ENCODE peak calls at places on chromosome 22, in nine cellular contexts. A is right atrium auricular region; G is adrenal gland; M is CD4-positive, CD25-positive, alpha-beta regulatory T cell; Y is endothelial cell of umbilical vein; P is transverse colon; V is esophagus squamous epithelium; C is bronchial epithelial cell; L is SJSA1. H is an unnamed sample.
A peak's percentile ranks its signal among the peaks of the same experiment; 100 is the strongest.

GRCh38 chr22:46538816-46539163 is 1.4 kb upstream of the CELSR1 start:
- DNase-seq in A (no peak), G (no peak), M (no peak), Y (no peak), P (no peak), V (no peak), C (peak; percentile 72), L (no peak), H (no peak)

GRCh38 chr22:27885977-27886842 is 32.8 kb downstream of the PITPNB start:
- DNase-seq in A (no peak), G (peak; percentile 64), M (peak; percentile 14), Y (peak; percentile 85), P (peak; percentile 39), V (no peak), C (peak; percentile 74), L (peak; percentile 90), H (peak; percentile 91)

GRCh38 chr22:33325232-33326004 is 267.2 kb upstream of the SYN3 start:
- DNase-seq in A (no peak), G (no peak), M (no peak), Y (no peak), P (no peak), V (no peak), C (peak; percentile 21), L (no peak), H (no peak)

GRCh38 chr22:49290711-49291110 is 537.0 kb downstream of the BRD1 start:
- DNase-seq in A (no peak), G (no peak), M (no peak), Y (no peak), P (no peak), V (no peak), C (no peak), L (no peak), H (no peak)

GRCh38 chr22:17368727-17369552 is at the start of gene CECR2:
- DNase-seq in A (peak; percentile 61), G (no peak), M (no peak), Y (no peak), P (peak; percentile 21), V (no peak), C (no peak), L (no peak), H (no peak)

GRCh38 chr22:48897959-48898358 is 929.7 kb downstream of the BRD1 start:
- DNase-seq in A (peak; percentile 23), G (no peak), M (no peak), Y (no peak), P (no peak), V (no peak), C (no peak), L (no peak), H (no peak)

GRCh38 chr22:29156507-29156906 is 49.2 kb upstream of the EMID1 start:
- DNase-seq in A (no peak), G (no peak), M (no peak), Y (no peak), P (no peak), V (no peak), C (no peak), L (peak; percentile 20), H (no peak)

GRCh38 chr22:26981111-26981510 is 323.7 kb downstream of the MIAT start:
- DNase-seq in A (no peak), G (no peak), M (no peak), Y (no peak), P (no peak), V (no peak), C (no peak), L (no peak), H (no peak)

GRCh38 chr22:50583294-50583865 is 731 bp upstream of the CHKB start:
- DNase-seq in A (no peak), G (no peak), M (no peak), Y (no peak), P (no peak), V (no peak), C (no peak), L (no peak), H (no peak)

GRCh38 chr22:35386670-35387288 is 5.9 kb downstream of the HMOX1 start:
- DNase-seq in A (no peak), G (no peak), M (no peak), Y (no peak), P (no peak), V (no peak), C (no peak), L (no peak), H (no peak)

GRCh38 chr22:34414467-34415440 is 494.5 kb upstream of the LARGE1 start:
- DNase-seq in A (no peak), G (peak; percentile 31), M (no peak), Y (no peak), P (peak; percentile 43), V (no peak), C (peak; percentile 61), L (peak; percentile 5), H (no peak)

GRCh38 chr22:43890901-43891331 is 897 bp downstream of the PNPLA5 start:
- DNase-seq in A (no peak), G (no peak), M (no peak), Y (no peak), P (no peak), V (no peak), C (no peak), L (no peak), H (no peak)
- H3K27me3 ChIP-seq in A (peaks cover 12% of the 10 kb centered on the region), G (peaks cover 49% of the 10 kb centered on the region), M (no peaks in the 10 kb centered on the region), Y (peaks cover 16% of the 10 kb centered on the region), P (peaks cover 64% of the 10 kb centered on the region), V (peaks cover 96% of the 10 kb centered on the region), C (peaks cover 16% of the 10 kb centered on the region), L (peaks cover 48% of the 10 kb centered on the region), H (peaks cover 38% of the 10 kb centered on the region)

DNA sequence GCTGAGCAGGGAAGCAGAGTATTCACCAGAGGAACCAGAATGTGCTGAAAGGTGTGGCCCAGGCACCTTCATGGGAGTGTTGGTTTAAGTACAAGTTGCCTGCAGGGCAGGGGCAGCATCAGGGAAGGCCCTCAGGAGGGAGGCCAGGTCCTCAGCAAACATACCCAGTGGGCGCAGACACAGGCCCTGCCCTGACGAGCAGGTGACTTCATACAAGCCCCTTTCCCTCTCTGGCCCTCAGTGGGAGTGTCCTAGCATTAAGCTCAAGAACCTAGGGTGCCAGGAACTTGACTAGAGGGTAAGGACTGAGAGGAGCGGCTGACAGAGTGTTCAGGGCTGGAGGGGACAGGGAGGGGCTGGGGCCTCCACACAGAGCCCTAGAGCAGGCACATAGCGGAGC is 7.5 kb upstream of the CASTOR1 start:
- DNase-seq in A (no peak), G (no peak), M (no peak), Y (no peak), P (no peak), V (no peak), C (no peak), L (no peak), H (no peak)
- H3K4me3 ChIP-seq in A (no peak overlapping the region), G (no peak overlapping the region), M (no peak overlapping the region), Y (no peak overlapping the region), P (no peak overlapping the region), V (no peak overlapping the region), C (no peak overlapping the region), L (no peak overlapping the region), H (no peak overlapping the region)

GRCh38 chr22:42284230-42284591 is 13.8 kb upstream of the TCF20 start:
- DNase-seq in A (no peak), G (no peak), M (no peak), Y (no peak), P (no peak), V (no peak), C (no peak), L (no peak), H (no peak)
- H3K27me3 ChIP-seq in A (peaks cover 7% of the 10 kb centered on the region), G (peaks cover 11% of the 10 kb centered on the region), M (no peaks in the 10 kb centered on the region), Y (peaks cover 25% of the 10 kb centered on the region), P (peaks cover 20% of the 10 kb centered on the region), V (peaks cover 25% of the 10 kb centered on the region), C (peaks cover 11% of the 10 kb centered on the region), L (peaks cover 13% of the 10 kb centered on the region), H (peaks cover 49% of the 10 kb centered on the region)

DNA sequence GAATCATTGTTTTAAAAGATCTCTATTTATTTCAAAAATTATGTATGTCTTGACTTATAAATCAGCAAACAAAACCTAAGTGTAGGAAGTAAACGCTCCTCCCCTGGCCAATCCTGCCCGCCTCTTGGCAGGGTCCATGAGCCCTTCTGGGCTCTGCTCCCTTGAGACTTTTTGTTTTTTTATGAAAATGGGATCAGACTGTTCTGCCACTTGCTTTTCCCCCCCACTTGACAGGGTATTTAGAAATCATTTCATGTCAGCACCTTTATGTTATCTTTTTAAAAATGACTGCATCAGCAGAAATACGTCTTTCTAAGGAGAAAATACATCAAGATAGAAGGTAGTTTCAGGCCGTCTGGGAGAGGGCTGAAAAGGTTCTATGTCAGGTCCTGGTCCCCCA is 35.6 kb downstream of the FBLN1 start:
- DNase-seq in A (no peak), G (no peak), M (no peak), Y (no peak), P (no peak), V (no peak), C (no peak), L (no peak), H (no peak)
- H3K4me3 ChIP-seq in A (no peak overlapping the region), G (no peak overlapping the region), M (no peak overlapping the region), Y (no peak overlapping the region), P (no peak overlapping the region), V (no peak overlapping the region), C (no peak overlapping the region), L (no peak overlapping the region), H (no peak overlapping the region)

GRCh38 chr22:24235315-24235714 is 9.6 kb downstream of the GGT5 start:
- DNase-seq in A (no peak), G (no peak), M (no peak), Y (no peak), P (no peak), V (no peak), C (no peak), L (no peak), H (no peak)
- H3K27me3 ChIP-seq in A (no peaks in the 10 kb centered on the region), G (no peaks in the 10 kb centered on the region), M (no peaks in the 10 kb centered on the region), Y (no peaks in the 10 kb centered on the region), P (no peaks in the 10 kb centered on the region), V (no peaks in the 10 kb centered on the region), C (no peaks in the 10 kb centered on the region), L (no peaks in the 10 kb centered on the region), H (no peaks in the 10 kb centered on the region)

DNA sequence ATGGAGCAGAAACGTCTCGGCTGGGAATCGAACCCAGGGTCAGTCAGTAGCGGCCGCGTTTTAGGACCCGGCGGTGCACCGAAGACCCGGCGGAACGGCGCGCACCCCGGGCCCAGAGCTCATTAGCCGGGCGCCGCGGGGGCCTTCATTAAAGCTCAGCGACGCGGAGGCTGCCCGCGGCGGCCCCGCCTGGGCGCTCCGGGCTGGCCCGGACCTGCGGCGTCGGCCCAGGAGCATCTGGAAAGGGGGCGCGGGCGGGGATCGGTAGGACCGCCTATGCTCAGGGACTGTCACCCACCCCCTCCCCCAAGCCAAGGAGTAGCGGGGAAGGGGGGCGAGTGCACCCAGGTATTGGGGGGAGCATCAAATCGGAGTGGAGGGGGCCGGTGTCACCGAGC is 52.2 kb downstream of the CYTH4 start:
- DNase-seq in A (no peak), G (no peak), M (no peak), Y (no peak), P (no peak), V (no peak), C (no peak), L (no peak), H (no peak)
- H3K4me3 ChIP-seq in A (no peak overlapping the region), G (no peak overlapping the region), M (no peak overlapping the region), Y (no peak overlapping the region), P (no peak overlapping the region), V (no peak overlapping the region), C (peak overlapping the region; percentile 5), L (no peak overlapping the region), H (no peak overlapping the region)

GRCh38 chr22:38835888-38836301 is 7.9 kb downstream of the NPTXR start:
- DNase-seq in A (no peak), G (no peak), M (no peak), Y (no peak), P (no peak), V (no peak), C (no peak), L (peak; percentile 45), H (peak; percentile 10)
- H3K27me3 ChIP-seq in A (no peaks in the 10 kb centered on the region), G (no peaks in the 10 kb centered on the region), M (peaks cover 2% of the 10 kb centered on the region), Y (peaks cover 3% of the 10 kb centered on the region), P (peaks cover 9% of the 10 kb centered on the region), V (peaks cover 34% of the 10 kb centered on the region), C (peaks cover 8% of the 10 kb centered on the region), L (no peaks in the 10 kb centered on the region), H (peaks cover 8% of the 10 kb centered on the region)

H was measured in AG04450.